ENCODE peak calls at places on chromosomes 2 and 18, in four cellular contexts. G, K, P and Q are unnamed samples.

GRCh38 chr2:99808801-99809200 is 319.0 kb upstream of the REV1 start:
- DNase-seq in G (no peak), K (no peak), P (no peak), Q (no peak)

GRCh38 chr2:9310827-9311226 is 104.2 kb downstream of the ASAP2 start:
- DNase-seq in G (no peak), K (no peak), P (no peak), Q (no peak)

GRCh38 chr2:106531676-106532075 is 44.5 kb downstream of the CD8B2 start:
- DNase-seq in G (no peak), K (no peak), P (no peak), Q (no peak)

GRCh38 chr18:25147878-25148488 is 204.0 kb downstream of the ZNF521 start:
- DNase-seq in G (no peak), K (no peak), P (no peak), Q (no peak)

GRCh38 chr2:207996848-207997247 is 28.5 kb downstream of the PLEKHM3 start:
- DNase-seq in G (no peak), K (no peak), P (no peak), Q (no peak)

GRCh38 chr2:3634631-3635091 is 23.3 kb upstream of the ALLC start:
- DNase-seq in G (no peak), K (peak; percentile 43), P (no peak), Q (no peak)

GRCh38 chr2:233096006-233096405 is 35.9 kb downstream of the INPP5D start:
- DNase-seq in G (no peak), K (no peak), P (no peak), Q (no peak)

GRCh38 chr2:196607073-196607472 is 32.4 kb upstream of the CCDC150 start:
- DNase-seq in G (no peak), K (no peak), P (no peak), Q (no peak)

GRCh38 chr18:44821924-44822323 is 141.2 kb downstream of the SETBP1 start:
- DNase-seq in G (no peak), K (no peak), P (no peak), Q (no peak)

GRCh38 chr2:145258903-145259579 is 739.1 kb upstream of the ZEB2 start:
- DNase-seq in G (no peak), K (no peak), P (no peak), Q (no peak)

GRCh38 chr2:150621800-150622199 is 134.3 kb upstream of the RND3 start:
- DNase-seq in G (no peak), K (no peak), P (no peak), Q (peak; percentile 54)

GRCh38 chr2:223057545-223057944 is 5.6 kb downstream of the KCNE4 start:
- DNase-seq in G (no peak), K (no peak), P (no peak), Q (no peak)

GRCh38 chr2:237996041-237996593 is 29.3 kb downstream of the UBE2F start:
- DNase-seq in G (no peak), K (no peak), P (no peak), Q (no peak)

GRCh38 chr2:234679151-234679765 is 182.4 kb upstream of the ARL4C start:
- DNase-seq in G (no peak), K (no peak), P (no peak), Q (no peak)

GRCh38 chr2:48249093-48249492 is 280.9 kb upstream of the STON1 start:
- DNase-seq in G (no peak), K (no peak), P (no peak), Q (no peak)

GRCh38 chr2:3545788-3546478 is 12.2 kb downstream of the RNASEH1 start:
- DNase-seq in G (no peak), K (no peak), P (no peak), Q (no peak)

GRCh38 chr2:143513081-143513480 is 383.9 kb downstream of the ARHGAP15 start:
- DNase-seq in G (peak; percentile 5), K (no peak), P (peak; percentile 19), Q (peak; percentile 5)

GRCh38 chr2:98664323-98664722 is 55.9 kb downstream of the UNC50 start:
- DNase-seq in G (no peak), K (no peak), P (peak; percentile 13), Q (no peak)

GRCh38 chr2:189569295-189569925 is 11.2 kb downstream of the SLC40A1 start:
- DNase-seq in G (no peak), K (no peak), P (no peak), Q (no peak)

GRCh38 chr2:172842749-172843349 is 107.2 kb downstream of the RAPGEF4 start:
- DNase-seq in G (no peak), K (no peak), P (no peak), Q (no peak)

GRCh38 chr2:9467687-9468086 is 6.7 kb upstream of the IAH1 start:
- DNase-seq in G (no peak), K (no peak), P (no peak), Q (no peak)

DNA sequence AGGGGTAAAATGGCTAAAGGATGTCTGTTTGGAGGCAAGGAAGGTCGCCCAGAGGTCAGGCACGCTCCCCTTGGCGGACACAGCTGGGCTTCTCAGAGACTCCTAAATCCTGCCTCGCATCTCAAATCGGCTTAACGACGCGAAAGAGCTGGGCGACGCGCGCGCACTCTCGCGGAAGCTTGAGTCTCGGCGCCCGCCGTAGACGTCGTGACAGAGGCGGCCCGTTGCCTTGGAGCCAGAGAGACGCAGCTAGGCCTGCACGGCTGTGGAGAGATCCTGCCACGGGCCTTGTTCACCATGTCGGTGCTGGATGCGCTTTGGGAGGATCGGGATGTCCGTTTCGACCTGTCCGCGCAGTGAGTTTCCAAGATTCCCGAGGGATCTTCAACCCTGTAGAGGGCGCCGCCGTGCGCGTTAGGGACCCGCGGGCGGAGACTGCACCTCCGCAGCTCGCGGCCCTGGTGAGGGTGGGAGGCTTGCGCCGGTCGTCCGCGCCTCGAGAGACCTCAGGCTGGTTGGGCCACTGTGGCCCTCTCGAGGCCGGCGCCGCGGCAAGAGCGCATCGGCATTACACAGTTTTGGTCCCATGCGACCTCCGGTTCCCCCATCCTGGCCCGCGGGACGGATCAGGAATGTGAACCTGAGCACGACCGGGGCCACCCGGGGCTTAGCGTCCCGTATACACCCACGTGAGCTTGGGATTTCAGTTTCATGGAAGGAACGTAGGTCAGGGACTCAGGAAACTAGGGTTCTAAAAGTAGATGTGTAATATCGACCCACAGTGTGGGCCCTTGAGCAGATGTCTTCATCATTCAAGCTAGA is at the start of gene BBS5:
- DNase-seq in G (peak; percentile 23), K (peak; percentile 90), P (peak; percentile 36), Q (no peak)
- TF ChIP-seq POLR2A in G (no peak), K (no peak), P (no peak), Q (no peak)

GRCh38 chr18:79579807-79580480 is 99.7 kb upstream of the CTDP1 start:
- DNase-seq in G (no peak), K (peak; percentile 59), P (no peak), Q (no peak)
- TF ChIP-seq POLR2A in G (no peak), K (no peak), P (no peak), Q (no peak)

GRCh38 chr2:177165731-177166711 is 46.6 kb upstream of the HNRNPA3 start:
- DNase-seq in G (peak; percentile 81), K (no peak), P (no peak), Q (no peak)
- TF ChIP-seq POLR2A in G (no peak), K (no peak), P (no peak), Q (no peak)

DNA sequence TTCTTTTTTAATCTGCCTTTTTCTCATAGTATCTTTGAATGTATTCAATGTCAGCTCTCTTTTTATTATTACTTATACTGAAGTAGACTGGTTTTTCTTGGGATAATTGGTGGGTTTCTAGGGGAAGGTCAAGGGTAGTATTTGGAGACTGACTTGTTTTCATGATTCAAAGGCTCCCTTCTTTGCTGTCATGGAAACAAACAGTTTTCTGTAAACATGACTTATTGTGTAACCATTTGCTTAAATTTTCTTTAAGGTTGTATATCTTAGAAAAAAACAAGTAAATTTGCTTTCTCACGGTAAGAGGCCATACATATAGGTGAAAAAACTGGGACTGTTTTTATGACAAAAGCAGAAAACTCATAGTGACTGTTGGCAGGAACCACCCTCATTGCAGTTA is 5.7 kb upstream of the RDH14 start:
- DNase-seq in G (no peak), K (no peak), P (no peak), Q (no peak)
- TF ChIP-seq POLR2A in G (no peak), K (no peak), P (no peak), Q (no peak)

DNA sequence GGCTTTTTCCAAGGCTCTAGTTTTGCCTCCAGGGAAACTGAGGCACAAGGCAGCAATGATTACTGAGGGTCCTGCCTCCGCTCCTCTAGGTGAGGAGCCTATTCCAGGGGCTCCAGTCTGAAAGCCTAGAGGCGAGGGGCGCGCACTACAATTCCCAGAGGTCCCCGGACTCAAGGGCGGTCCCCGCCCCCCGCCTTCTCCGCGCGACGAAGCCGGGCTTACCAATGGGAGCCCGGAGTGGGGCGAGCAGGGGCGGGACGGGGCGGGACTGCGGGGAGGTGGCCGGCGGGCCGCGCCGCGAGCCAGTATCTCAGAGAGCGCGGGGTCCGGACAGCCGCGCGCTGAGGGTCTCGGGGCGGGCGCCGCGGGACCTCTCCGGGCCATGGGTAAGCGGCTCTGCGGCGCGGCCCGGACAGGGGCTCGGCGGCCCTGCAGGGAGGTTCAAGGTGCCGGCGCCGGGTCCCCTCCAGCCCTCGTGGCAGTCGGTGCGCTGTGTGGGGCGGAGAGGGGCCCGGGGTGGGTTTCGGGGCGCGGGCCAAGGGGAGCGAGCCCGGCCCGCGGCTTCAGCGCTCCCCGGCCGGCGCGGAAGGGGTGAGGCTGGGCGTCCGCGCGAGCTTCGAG is at the start of gene ARID5A:
- DNase-seq in G (peak; percentile 44), K (peak; percentile 97), P (peak; percentile 73), Q (peak; percentile 94)
- TF ChIP-seq POLR2A in G (peak; percentile 90), K (peak; percentile 100), P (peak; percentile 45), Q (peak; percentile 78)

GRCh38 chr2:113167115-113167932 is 6.4 kb upstream of the PSD4 start:
- DNase-seq in G (no peak), K (no peak), P (no peak), Q (no peak)
- TF ChIP-seq POLR2A in G (no peak), K (no peak), P (no peak), Q (no peak)

GRCh38 chr18:50193796-50194622 is 938 bp downstream of the MYO5B start:
- DNase-seq in G (no peak), K (no peak), P (no peak), Q (no peak)

GRCh38 chr18:50195689-50196088 is 742 bp upstream of the MYO5B start:
- DNase-seq in G (no peak), K (no peak), P (no peak), Q (no peak)

GRCh38 chr18:50196261-50196660 is 1.3 kb upstream of the MYO5B start:
- DNase-seq in G (no peak), K (no peak), P (no peak), Q (no peak)

GRCh38 chr18:50192903-50193795 is 1.8 kb downstream of the MYO5B start:
- DNase-seq in G (no peak), K (no peak), P (no peak), Q (no peak)

GRCh38 chr18:50194623-50195532 is at the start of gene MYO5B:
- DNase-seq in G (no peak), K (peak; percentile 67), P (peak; percentile 42), Q (no peak)
- TF ChIP-seq POLR2A in G (no peak), K (no peak), P (no peak), Q (no peak)

GRCh38 chr2:111617299-111617803 is 266.6 kb downstream of the ANAPC1 start:
- DNase-seq in G (no peak), K (no peak), P (peak; percentile 40), Q (no peak)
- TF ChIP-seq POLR2A in G (no peak), K (no peak), P (no peak), Q (no peak)

DNA sequence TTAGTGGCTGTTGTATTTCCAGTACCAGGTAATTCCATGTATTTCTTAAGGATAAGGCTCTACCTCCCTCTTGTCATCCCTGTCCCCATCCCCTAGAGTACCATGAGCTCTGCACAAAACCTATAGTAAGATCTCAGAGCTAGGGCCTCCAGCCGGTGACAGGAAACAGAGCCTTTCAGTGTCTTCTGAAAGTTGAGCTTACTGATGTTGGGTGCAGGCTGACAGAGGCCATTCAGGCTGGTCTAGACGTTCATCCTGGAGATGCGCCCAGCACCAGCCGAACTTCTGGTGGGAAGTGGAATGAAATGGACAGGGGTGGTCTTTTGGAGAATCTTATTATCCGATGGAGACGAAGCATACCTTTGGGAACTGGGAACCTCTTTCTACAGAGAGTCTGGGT is 16.7 kb upstream of the LYPD6B start:
- DNase-seq in G (peak; percentile 62), K (no peak), P (no peak), Q (no peak)
- TF ChIP-seq POLR2A in G (peak; percentile 70), K (no peak), P (no peak), Q (no peak)